ENCODE peak calls at places on chromosomes 12 and 14, in five cellular contexts. V is K562, N is A549, U is tibial nerve, B is ovary. K is an unnamed sample.

GRCh38 chr12:54390668-54391551 is 6.4 kb upstream of the ZNF385A start:
- DNase-seq in V (peak; percentile 97), N (no peak), U (no peak), B (peak; percentile 63), K (peak; percentile 69)

GRCh38 chr12:115394498-115395220 is 710.7 kb upstream of the TBX3 start:
- DNase-seq in V (no peak), N (peak; percentile 65), U (no peak), B (no peak), K (no peak)

GRCh38 chr12:102441077-102441596 is 39.2 kb downstream of the IGF1 start:
- DNase-seq in V (peak; percentile 56), N (no peak), U (no peak), B (no peak), K (no peak)

GRCh38 chr14:55904086-55904485 is 214.1 kb upstream of the PELI2 start:
- DNase-seq in V (no peak), N (no peak), U (no peak), B (no peak), K (no peak)

GRCh38 chr12:25723921-25724491 is 170.9 kb upstream of the LMNTD1 start:
- DNase-seq in V (no peak), N (no peak), U (no peak), B (no peak), K (no peak)

GRCh38 chr12:1801285-1801975 is 18.9 kb upstream of the LRTM2 start:
- DNase-seq in V (no peak), N (no peak), U (peak; percentile 9), B (no peak), K (peak; percentile 5)

GRCh38 chr14:102464006-102464405 is 45.6 kb downstream of the ANKRD9 start:
- DNase-seq in V (no peak), N (no peak), U (no peak), B (no peak), K (no peak)

GRCh38 chr14:102770910-102771543 is 6.2 kb upstream of the TRAF3 start:
- DNase-seq in V (no peak), N (no peak), U (no peak), B (no peak), K (no peak)

GRCh38 chr12:82366182-82366581 is 7.9 kb downstream of the METTL25 start:
- DNase-seq in V (no peak), N (no peak), U (no peak), B (no peak), K (no peak)

GRCh38 chr14:69715725-69716482 is 51.0 kb upstream of the SRSF5 start:
- DNase-seq in V (no peak), N (no peak), U (no peak), B (peak; percentile 54), K (peak; percentile 59)

GRCh38 chr12:57899010-57899662 is 42.2 kb upstream of the ATP23 start:
- DNase-seq in V (no peak), N (no peak), U (no peak), B (peak; percentile 66), K (peak; percentile 73)

GRCh38 chr14:68688872-68689371 is 103.9 kb downstream of the ZFP36L1 start:
- DNase-seq in V (no peak), N (peak; percentile 58), U (no peak), B (peak; percentile 64), K (no peak)

GRCh38 chr12:81797100-81797499 is 38.0 kb upstream of the PPFIA2 start:
- DNase-seq in V (no peak), N (peak; percentile 29), U (no peak), B (no peak), K (no peak)

GRCh38 chr12:118307069-118307954 is 65.4 kb downstream of the TAOK3 start:
- DNase-seq in V (no peak), N (peak; percentile 19), U (no peak), B (no peak), K (no peak)

GRCh38 chr12:56716458-56716857 is 8.6 kb downstream of the NACA start:
- DNase-seq in V (peak; percentile 32), N (no peak), U (no peak), B (no peak), K (no peak)

GRCh38 chr14:93331375-93332031 is 1.3 kb downstream of the BTBD7 start:
- DNase-seq in V (no peak), N (no peak), U (no peak), B (peak; percentile 28), K (peak; percentile 40)

GRCh38 chr12:110689002-110689600 is at the start of gene HVCN1:
- DNase-seq in V (peak; percentile 86), N (no peak), U (peak; percentile 23), B (peak; percentile 75), K (peak; percentile 60)

GRCh38 chr12:2003676-2004112 is 563 bp downstream of the DCP1B start:
- DNase-seq in V (no peak), N (no peak), U (no peak), B (no peak), K (no peak)

DNA sequence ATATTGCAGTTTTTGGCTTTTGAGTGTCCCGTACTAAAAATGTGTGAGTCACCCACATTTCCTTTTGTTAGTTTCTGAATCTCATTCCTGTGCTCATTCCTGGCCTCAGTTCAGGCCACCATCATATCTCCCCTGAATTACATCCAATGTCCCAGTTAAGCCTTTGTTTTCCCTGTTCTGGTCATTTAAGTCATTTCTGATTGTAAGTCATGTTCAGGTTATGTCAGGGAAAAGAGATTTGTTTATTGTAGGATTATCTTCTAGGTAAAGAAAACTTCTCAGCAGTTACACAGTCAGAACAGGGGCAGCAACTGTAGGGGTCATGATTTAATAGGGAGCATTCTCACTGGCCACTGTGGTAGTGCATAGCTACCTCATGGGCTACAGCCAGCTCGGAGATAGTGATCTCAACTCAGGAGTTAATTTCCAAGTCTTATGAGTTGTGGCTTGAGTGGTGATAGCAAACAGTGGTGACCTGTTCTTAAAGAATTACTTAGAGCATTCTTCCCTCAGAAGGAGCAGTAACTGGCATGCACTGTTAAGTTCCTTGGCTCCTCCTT is 6.7 kb downstream of the DDX47 start:
- DNase-seq in V (peak; percentile 11), N (peak; percentile 83), U (no peak), B (no peak), K (no peak)
- TF ChIP-seq EP300 in V (no peak), N (peak; percentile 52), U (no peak), B (no peak), K (no peak)

GRCh38 chr12:6226701-6227096 is 26.5 kb downstream of the CD9 start:
- DNase-seq in V (no peak), N (no peak), U (no peak), B (peak; percentile 69), K (peak; percentile 66)
- TF ChIP-seq POLR2A in V (no peak), N (no peak), U (no peak), B (no peak), K (no peak)

GRCh38 chr14:24130380-24130716 is at the start of gene FITM1:
- DNase-seq in V (no peak), N (no peak), U (no peak), B (no peak), K (no peak)
- TF ChIP-seq EP300 in V (no peak), N (no peak), U (no peak), B (no peak), K (no peak)

GRCh38 chr14:73771848-73772705 is 57.9 kb upstream of the PNMA1 start:
- DNase-seq in V (peak; percentile 81), N (no peak), U (no peak), B (peak; percentile 79), K (peak; percentile 84)
- TF ChIP-seq POLR2A in V (no peak), N (no peak), U (no peak), B (no peak), K (peak; percentile 20)

DNA sequence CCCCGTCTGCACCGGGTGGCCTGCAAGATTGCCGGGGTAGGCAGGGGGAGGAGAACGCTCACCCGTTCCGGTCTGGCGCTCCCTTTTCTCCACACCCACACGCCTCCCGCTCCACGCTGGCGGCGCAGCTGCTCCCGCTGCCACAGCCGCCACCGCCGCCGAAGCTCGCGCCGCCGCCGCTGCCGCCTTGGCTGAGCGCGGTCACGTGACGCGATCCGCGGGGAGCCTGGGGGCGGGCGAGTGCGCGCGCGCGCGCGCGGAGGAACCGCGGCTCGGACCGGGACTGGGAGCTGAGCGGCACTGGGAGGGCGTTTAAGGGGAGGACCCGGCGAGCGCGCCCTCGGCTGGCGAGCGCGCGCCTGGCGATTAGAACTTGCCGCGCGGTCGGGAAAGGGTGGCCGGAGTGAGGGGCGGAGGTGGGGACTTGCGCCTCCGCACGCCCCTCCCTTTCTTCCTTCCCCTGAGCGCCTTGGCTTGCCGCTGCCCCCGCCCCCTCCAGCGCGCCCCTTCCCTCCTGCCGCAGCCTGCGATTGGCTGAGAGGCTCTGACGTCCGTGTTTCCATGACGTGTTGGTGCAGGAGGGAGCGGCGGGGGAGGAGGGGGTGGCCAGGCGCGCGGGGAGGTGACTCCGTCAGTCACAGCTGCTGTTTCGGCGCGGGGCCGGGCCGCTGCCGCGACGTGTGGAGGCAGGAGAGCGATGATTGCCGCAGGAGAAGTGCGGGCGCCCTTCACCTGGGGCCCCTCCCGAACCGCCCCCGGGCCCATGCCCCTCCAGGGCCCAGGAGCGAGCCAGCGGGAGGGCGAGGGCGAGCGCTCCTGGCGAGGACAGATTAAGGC is 737 bp upstream of the ATP2B1 start:
- DNase-seq in V (peak; percentile 96), N (peak; percentile 100), U (peak; percentile 99), B (peak; percentile 98), K (peak; percentile 100)
- TF ChIP-seq EP300 in V (peak; percentile 21), N (no peak), U (peak; percentile 92), B (peak; percentile 95), K (peak; percentile 93)